ENCODE peak calls at places on chromosomes 5 and 9, in seven cellular contexts. H, N, O, L, S, K and W are unnamed samples.

GRCh38 chr5:145826869-145827268 is 8.3 kb downstream of the PRELID2 start:
- DNase-seq in H (no peak), O (no peak), L (no peak), N (no peak), K (no peak), S (no peak), W (no peak)

GRCh38 chr5:108382784-108383358 is 973 bp upstream of the FBXL17 start:
- DNase-seq in N (no peak), L (no peak), O (no peak), H (no peak), S (no peak), K (no peak), W (no peak)

GRCh38 chr9:121672213-121672612 is 20.8 kb downstream of the DAB2IP start:
- DNase-seq in O (no peak), K (no peak), H (no peak), S (peak; percentile 4), N (no peak), L (peak; percentile 26), W (no peak)

GRCh38 chr5:83430130-83431010 is 41.2 kb upstream of the VCAN start:
- DNase-seq in L (peak; percentile 86), S (peak; percentile 53), K (peak; percentile 79), O (peak; percentile 75), H (no peak), N (peak; percentile 34), W (peak; percentile 52)

GRCh38 chr5:76717222-76718083 is 1.5 kb downstream of the F2R start:
- DNase-seq in O (no peak), K (peak; percentile 30), S (no peak), N (no peak), H (no peak), L (no peak), W (no peak)

GRCh38 chr9:79572032-79572890 is 496 bp downstream of the TLE4 start:
- DNase-seq in K (peak; percentile 18), H (peak; percentile 80), L (peak; percentile 35), S (peak; percentile 73), O (no peak), N (peak; percentile 56), W (no peak)

GRCh38 chr5:151664694-151665583 is 21.8 kb downstream of the SPARC start:
- DNase-seq in N (peak; percentile 75), H (no peak), O (no peak), K (no peak), L (no peak), S (no peak), W (no peak)

GRCh38 chr9:133975511-133975910 is 16.6 kb downstream of the VAV2 start:
- DNase-seq in N (no peak), H (no peak), L (no peak), K (no peak), S (peak; percentile 6), O (no peak), W (no peak)

GRCh38 chr5:59724482-59725392 is 168.8 kb downstream of the PDE4D start:
- DNase-seq in N (no peak), O (peak; percentile 12), S (no peak), H (no peak), K (peak; percentile 39), L (peak; percentile 17), W (no peak)

GRCh38 chr5:107247427-107247826 is 423.3 kb downstream of the EFNA5 start:
- DNase-seq in N (no peak), L (no peak), O (no peak), S (no peak), H (no peak), K (no peak), W (no peak)

DNA sequence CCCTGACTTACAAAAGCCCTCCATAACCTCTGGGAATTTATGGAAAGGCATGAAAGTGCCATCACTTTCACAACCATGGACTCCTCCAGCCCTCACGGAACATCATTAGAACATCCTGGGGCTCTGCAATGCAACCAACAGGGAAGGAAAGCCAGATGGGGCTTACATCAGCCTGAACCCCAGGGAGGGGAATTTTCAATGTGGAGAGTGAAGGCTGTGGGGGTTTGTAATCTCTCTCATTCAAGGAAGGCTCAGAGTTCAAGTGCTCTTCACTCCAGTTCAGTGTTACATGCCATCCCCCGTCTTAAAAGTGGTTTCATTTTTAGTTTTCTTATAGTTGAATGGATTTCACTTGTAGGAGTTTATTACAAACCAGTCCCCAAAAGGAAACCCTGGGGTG is 5.7 kb downstream of the SPRY4 start:
- DNase-seq in L (no peak), S (no peak), O (no peak), N (no peak), H (no peak), K (no peak), W (no peak)
- H3K4me1 ChIP-seq in L (no peaks in the 10 kb centered on the region), S (peaks cover 93% of the 10 kb centered on the region), O (peaks cover 75% of the 10 kb centered on the region), N (peaks cover 75% of the 10 kb centered on the region), H (peaks cover 31% of the 10 kb centered on the region), K (peaks cover 35% of the 10 kb centered on the region), W (peaks cover 24% of the 10 kb centered on the region)

DNA sequence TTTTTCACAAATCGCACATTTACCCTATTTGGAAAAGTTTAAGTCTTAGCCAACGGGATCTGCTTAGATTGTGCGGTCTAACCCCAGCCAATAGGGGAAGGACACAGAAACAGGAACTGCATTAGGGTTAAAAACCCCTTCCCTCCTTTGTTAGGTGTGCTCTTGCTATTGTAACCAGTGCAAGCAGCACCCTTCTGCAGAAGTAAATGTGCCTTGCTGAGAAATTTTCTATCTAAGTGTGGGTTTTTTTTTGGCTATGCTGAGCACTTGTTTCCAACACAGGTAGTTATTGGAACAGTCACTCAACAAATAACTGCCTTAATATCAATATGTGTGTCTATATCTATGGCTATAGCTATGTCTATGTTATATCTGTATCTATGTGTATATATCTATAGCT is 190.0 kb downstream of the TRIM32 start:
- DNase-seq in K (no peak), H (no peak), N (no peak), O (no peak), S (no peak), L (no peak), W (no peak)
- H3K27ac ChIP-seq in K (no peak overlapping the region), H (no peak overlapping the region), N (no peak overlapping the region), O (no peak overlapping the region), S (no peak overlapping the region), L (no peak overlapping the region), W (no peak overlapping the region)

GRCh38 chr9:5625916-5626315 is 3.0 kb upstream of the RIC1 start:
- DNase-seq in L (no peak), N (no peak), O (no peak), H (no peak), S (no peak), K (no peak), W (no peak)

GRCh38 chr9:5620494-5620893 is 8.4 kb upstream of the RIC1 start:
- DNase-seq in H (no peak), K (no peak), O (no peak), S (no peak), N (no peak), L (no peak), W (no peak)

GRCh38 chr9:5621327-5621726 is 7.6 kb upstream of the RIC1 start:
- DNase-seq in S (no peak), N (no peak), O (peak; percentile 63), L (no peak), K (no peak), H (no peak), W (no peak)

GRCh38 chr9:5624655-5625054 is 4.3 kb upstream of the RIC1 start:
- DNase-seq in N (no peak), K (no peak), L (no peak), O (no peak), S (no peak), H (no peak), W (no peak)

GRCh38 chr9:5622019-5622418 is 6.9 kb upstream of the RIC1 start:
- DNase-seq in L (no peak), H (no peak), O (no peak), S (no peak), K (no peak), N (no peak), W (no peak)
- H3K4me1 ChIP-seq in L (peaks cover 5% of the 10 kb centered on the region), H (peaks cover 39% of the 10 kb centered on the region), O (peaks cover 36% of the 10 kb centered on the region), S (peaks cover 58% of the 10 kb centered on the region), K (no peaks in the 10 kb centered on the region), N (peaks cover 67% of the 10 kb centered on the region), W (peaks cover 55% of the 10 kb centered on the region)

GRCh38 chr5:143610946-143611345 is 201.0 kb upstream of the HMHB1 start:
- DNase-seq in S (no peak), N (no peak), K (no peak), H (no peak), L (no peak), O (no peak), W (no peak)

GRCh38 chr5:143614831-143615230 is 197.1 kb upstream of the HMHB1 start:
- DNase-seq in L (no peak), H (no peak), N (no peak), K (no peak), S (no peak), O (no peak), W (no peak)

GRCh38 chr5:143618146-143618545 is 193.8 kb upstream of the HMHB1 start:
- DNase-seq in K (no peak), L (no peak), N (no peak), O (no peak), S (no peak), H (no peak), W (no peak)

GRCh38 chr5:143619038-143619437 is 192.9 kb upstream of the HMHB1 start:
- DNase-seq in S (peak; percentile 36), O (no peak), H (no peak), L (no peak), K (no peak), N (no peak), W (no peak)

DNA sequence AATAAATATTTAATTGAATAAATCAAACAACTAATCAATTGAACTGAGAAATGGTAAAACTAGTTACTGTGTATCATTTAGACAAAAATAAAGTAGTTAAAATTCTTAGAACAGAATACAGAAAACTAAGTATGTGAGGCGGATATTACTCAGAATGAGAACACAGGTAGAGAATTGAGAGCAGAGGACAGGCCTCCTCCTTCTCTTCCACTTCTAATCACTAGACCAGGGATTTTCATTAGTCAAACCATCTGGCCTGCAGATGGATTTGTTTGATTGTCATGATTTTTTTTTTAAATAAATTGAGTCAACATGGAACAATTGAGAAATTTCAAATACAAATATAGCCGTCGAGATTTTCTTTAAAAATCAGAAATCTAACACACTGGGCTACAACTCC is 198.6 kb upstream of the HMHB1 start:
- DNase-seq in S (no peak), N (no peak), O (no peak), L (no peak), H (no peak), K (no peak), W (no peak)
- H3K27ac ChIP-seq in S (no peak overlapping the region), N (no peak overlapping the region), O (no peak overlapping the region), L (no peak overlapping the region), H (no peak overlapping the region), K (no peak overlapping the region), W (no peak overlapping the region)